ENCODE peak calls at places on chromosome 16, in five cellular contexts. B, V, J, S and C are unnamed samples.
A peak's percentile ranks its signal among the peaks of the same experiment; 100 is the strongest.

GRCh38 chr16:80459331-80459777 is 81.4 kb upstream of the DYNLRB2 start:
- DNase-seq in B (peak; percentile 15), V (no peak), J (no peak), S (no peak), C (no peak)

GRCh38 chr16:27322858-27323780 is 9.3 kb downstream of the IL4R start:
- DNase-seq in B (no peak), V (no peak), J (no peak), S (peak; percentile 89), C (peak; percentile 82)

GRCh38 chr16:2773188-2773968 is 3.7 kb downstream of the ELOB start:
- DNase-seq in B (no peak), V (no peak), J (peak; percentile 29), S (no peak), C (no peak)

GRCh38 chr16:65123846-65124513 is 2.1 kb upstream of the CDH11 start:
- DNase-seq in B (no peak), V (no peak), J (peak; percentile 19), S (no peak), C (no peak)

GRCh38 chr16:73572135-73572534 is 524.2 kb upstream of the ZFHX3 start:
- DNase-seq in B (peak; percentile 48), V (peak; percentile 84), J (no peak), S (no peak), C (peak; percentile 46)

GRCh38 chr16:51326131-51326856 is 175.2 kb upstream of the SALL1 start:
- DNase-seq in B (no peak), V (no peak), J (peak; percentile 87), S (peak; percentile 80), C (no peak)

GRCh38 chr16:28063047-28063521 is 430 bp downstream of the GSG1L start:
- DNase-seq in B (no peak), V (no peak), J (peak; percentile 10), S (no peak), C (no peak)

GRCh38 chr16:67428146-67428731 is 2.7 kb upstream of the HSD11B2 start:
- DNase-seq in B (peak; percentile 73), V (peak; percentile 85), J (peak; percentile 47), S (peak; percentile 39), C (peak; percentile 84)

GRCh38 chr16:70778901-70779309 is 22.1 kb downstream of the VAC14 start:
- DNase-seq in B (peak; percentile 49), V (peak; percentile 74), J (peak; percentile 92), S (peak; percentile 88), C (peak; percentile 38)

GRCh38 chr16:35506018-35506897 is 2046.8 kb downstream of the TP53TG3F start:
- DNase-seq in B (no peak), V (no peak), J (no peak), S (no peak), C (no peak)

GRCh38 chr16:1035066-1035415 is 37.5 kb upstream of the SSTR5 start:
- DNase-seq in B (no peak), V (no peak), J (no peak), S (no peak), C (no peak)

GRCh38 chr16:9054460-9054859 is 37.0 kb upstream of the HAPSTR1 start:
- DNase-seq in B (no peak), V (no peak), J (no peak), S (no peak), C (no peak)

GRCh38 chr16:49024896-49025295 is 256.7 kb downstream of the CBLN1 start:
- DNase-seq in B (no peak), V (no peak), J (no peak), S (no peak), C (no peak)

GRCh38 chr16:86799367-86799766 is 221.0 kb downstream of the FOXL1 start:
- DNase-seq in B (no peak), V (no peak), J (no peak), S (no peak), C (no peak)

GRCh38 chr16:27999687-28000086 is 63.8 kb downstream of the GSG1L start:
- DNase-seq in B (no peak), V (no peak), J (peak; percentile 12), S (peak; percentile 43), C (no peak)

GRCh38 chr16:83561876-83562275 is 245.9 kb upstream of the HSBP1 start:
- DNase-seq in B (no peak), V (no peak), J (peak; percentile 40), S (peak; percentile 5), C (no peak)

GRCh38 chr16:89473136-89473712 is 17.1 kb downstream of the ANKRD11 start:
- DNase-seq in B (no peak), V (no peak), J (no peak), S (no peak), C (no peak)

GRCh38 chr16:24975428-24975889 is 39.7 kb downstream of the ARHGAP17 start:
- DNase-seq in B (no peak), V (peak; percentile 40), J (peak; percentile 66), S (peak; percentile 70), C (no peak)

GRCh38 chr16:1729445-1729844 is 23.4 kb downstream of the MAPK8IP3 start:
- DNase-seq in B (no peak), V (no peak), J (no peak), S (no peak), C (no peak)

GRCh38 chr16:4688674-4689045 is 4.7 kb upstream of the NUDT16L1 start:
- DNase-seq in B (no peak), V (peak; percentile 27), J (no peak), S (no peak), C (no peak)

GRCh38 chr16:84379731-84380369 is 11.5 kb downstream of the ATP2C2 start:
- DNase-seq in B (no peak), V (no peak), J (no peak), S (no peak), C (peak; percentile 31)

GRCh38 chr16:64121473-64121872 is 1000.4 kb downstream of the CDH11 start:
- DNase-seq in B (no peak), V (no peak), J (peak; percentile 64), S (peak; percentile 80), C (no peak)

GRCh38 chr16:48123104-48123788 is 32.5 kb downstream of the ABCC12 start:
- DNase-seq in B (no peak), V (peak; percentile 83), J (peak; percentile 100), S (peak; percentile 99), C (no peak)

GRCh38 chr16:29820730-29821662 is 734 bp downstream of the MVP start:
- DNase-seq in B (no peak), V (peak; percentile 83), J (no peak), S (peak; percentile 55), C (peak; percentile 91)
- H3K4me3 ChIP-seq in B (peak overlapping the region; percentile 81), V (peak overlapping the region; percentile 51), J (peak overlapping the region; percentile 85), S (peak overlapping the region; percentile 63), C (peak overlapping the region; percentile 67)

GRCh38 chr16:23908790-23909189 is 73.0 kb downstream of the PRKCB start:
- DNase-seq in B (no peak), V (no peak), J (no peak), S (no peak), C (no peak)

GRCh38 chr16:23907903-23908302 is 72.1 kb downstream of the PRKCB start:
- DNase-seq in B (no peak), V (no peak), J (no peak), S (no peak), C (no peak)

GRCh38 chr16:23907457-23907902 is 71.7 kb downstream of the PRKCB start:
- DNase-seq in B (no peak), V (no peak), J (no peak), S (no peak), C (no peak)

GRCh38 chr16:23905027-23905426 is 69.2 kb downstream of the PRKCB start:
- DNase-seq in B (peak; percentile 26), V (no peak), J (peak; percentile 70), S (peak; percentile 66), C (peak; percentile 21)

GRCh38 chr16:23909792-23910418 is 74.1 kb downstream of the PRKCB start:
- DNase-seq in B (no peak), V (no peak), J (no peak), S (no peak), C (no peak)
- H3K27ac ChIP-seq in B (no peak overlapping the region), V (no peak overlapping the region), J (no peak overlapping the region), S (no peak overlapping the region), C (no peak overlapping the region)

GRCh38 chr16:12425134-12425941 is 378.3 kb downstream of the CPPED1 start:
- DNase-seq in B (no peak), V (no peak), J (no peak), S (no peak), C (no peak)
- H3K4me3 ChIP-seq in B (no peak overlapping the region), V (no peak overlapping the region), J (no peak overlapping the region), S (no peak overlapping the region), C (no peak overlapping the region)

GRCh38 chr16:85627102-85627834 is 14.1 kb downstream of the GSE1 start:
- DNase-seq in B (no peak), V (no peak), J (no peak), S (no peak), C (no peak)
- H3K27ac ChIP-seq in B (peak overlapping the region; percentile 87), V (peak overlapping the region; percentile 29), J (no peak overlapping the region), S (no peak overlapping the region), C (no peak overlapping the region)

GRCh38 chr16:57386381-57386951 is 14.2 kb downstream of the CX3CL1 start:
- DNase-seq in B (no peak), V (no peak), J (peak; percentile 38), S (no peak), C (no peak)
- H3K4me3 ChIP-seq in B (no peak overlapping the region), V (no peak overlapping the region), J (no peak overlapping the region), S (no peak overlapping the region), C (no peak overlapping the region)